ENCODE peak calls at places on chromosome 3, in seven cellular contexts. One of them, this sample, is unnamed.

GRCh38 chr3:41318520-41318919 is 119.2 kb downstream of the CTNNB1 start:
- DNase-seq in left lung: no peak
- DNase-seq in lower lobe of right lung: no peak
- DNase-seq in IMR-90: peak; percentile 24
- DNase-seq in psoas muscle: no peak
- DNase-seq in ovary: no peak
- DNase-seq in PC-9: peak; percentile 54
- DNase-seq in this sample: no peak

GRCh38 chr3:102444101-102444500 is 9.3 kb downstream of the ZPLD1 start:
- DNase-seq in PC-9: no peak
- DNase-seq in psoas muscle: no peak
- DNase-seq in IMR-90: peak; percentile 56
- DNase-seq in lower lobe of right lung: no peak
- DNase-seq in left lung: no peak
- DNase-seq in ovary: no peak
- DNase-seq in this sample: no peak

GRCh38 chr3:14565791-14566588 is 25.8 kb upstream of the GRIP2 start:
- DNase-seq in IMR-90: peak; percentile 26
- DNase-seq in PC-9: no peak
- DNase-seq in left lung: no peak
- DNase-seq in lower lobe of right lung: no peak
- DNase-seq in ovary: no peak
- DNase-seq in psoas muscle: no peak
- DNase-seq in this sample: no peak

GRCh38 chr3:45819543-45819942 is 22.4 kb downstream of the LZTFL1 start:
- DNase-seq in IMR-90: peak; percentile 84
- DNase-seq in psoas muscle: no peak
- DNase-seq in ovary: no peak
- DNase-seq in lower lobe of right lung: no peak
- DNase-seq in PC-9: no peak
- DNase-seq in left lung: no peak
- DNase-seq in this sample: no peak

GRCh38 chr3:86788371-86788770 is 202.6 kb downstream of the VGLL3 start:
- DNase-seq in ovary: no peak
- DNase-seq in IMR-90: no peak
- DNase-seq in lower lobe of right lung: no peak
- DNase-seq in psoas muscle: no peak
- DNase-seq in left lung: no peak
- DNase-seq in PC-9: no peak
- DNase-seq in this sample: no peak

GRCh38 chr3:126394179-126394976 is at the start of gene CFAP100:
- DNase-seq in PC-9: no peak
- DNase-seq in left lung: peak; percentile 62
- DNase-seq in IMR-90: peak; percentile 15
- DNase-seq in ovary: peak; percentile 43
- DNase-seq in lower lobe of right lung: peak; percentile 78
- DNase-seq in psoas muscle: peak; percentile 57
- DNase-seq in this sample: peak; percentile 82

GRCh38 chr3:23685484-23686258 is 120.1 kb upstream of the UBE2E1 start:
- DNase-seq in IMR-90: peak; percentile 99
- DNase-seq in lower lobe of right lung: no peak
- DNase-seq in left lung: peak; percentile 64
- DNase-seq in psoas muscle: peak; percentile 81
- DNase-seq in PC-9: peak; percentile 96
- DNase-seq in ovary: peak; percentile 71
- DNase-seq in this sample: peak; percentile 82

GRCh38 chr3:111252795-111253194 is 181.2 kb downstream of the NECTIN3 start:
- DNase-seq in left lung: peak; percentile 39
- DNase-seq in IMR-90: peak; percentile 51
- DNase-seq in ovary: no peak
- DNase-seq in psoas muscle: no peak
- DNase-seq in lower lobe of right lung: no peak
- DNase-seq in PC-9: no peak
- DNase-seq in this sample: no peak

GRCh38 chr3:127151992-127152391 is 40.9 kb upstream of the PRR23E start:
- DNase-seq in PC-9: no peak
- DNase-seq in IMR-90: peak; percentile 6
- DNase-seq in psoas muscle: no peak
- DNase-seq in lower lobe of right lung: no peak
- DNase-seq in left lung: peak; percentile 4
- DNase-seq in ovary: no peak
- DNase-seq in this sample: no peak

GRCh38 chr3:157502916-157503620 is at the start of gene VEPH1:
- DNase-seq in PC-9: no peak
- DNase-seq in IMR-90: peak; percentile 85
- DNase-seq in psoas muscle: no peak
- DNase-seq in ovary: no peak
- DNase-seq in lower lobe of right lung: peak; percentile 53
- DNase-seq in left lung: no peak
- DNase-seq in this sample: no peak

GRCh38 chr3:134423153-134423552 is 48.9 kb upstream of the AMOTL2 start:
- DNase-seq in ovary: no peak
- DNase-seq in left lung: no peak
- DNase-seq in lower lobe of right lung: no peak
- DNase-seq in PC-9: no peak
- DNase-seq in IMR-90: peak; percentile 74
- DNase-seq in psoas muscle: no peak
- DNase-seq in this sample: no peak

GRCh38 chr3:28101672-28102071 is 139.7 kb upstream of the CMC1 start:
- DNase-seq in ovary: no peak
- DNase-seq in IMR-90: no peak
- DNase-seq in lower lobe of right lung: no peak
- DNase-seq in PC-9: no peak
- DNase-seq in psoas muscle: no peak
- DNase-seq in left lung: no peak
- DNase-seq in this sample: no peak

GRCh38 chr3:1908651-1909445 is 189.8 kb upstream of the CNTN4 start:
- DNase-seq in ovary: no peak
- DNase-seq in IMR-90: no peak
- DNase-seq in PC-9: no peak
- DNase-seq in psoas muscle: no peak
- DNase-seq in lower lobe of right lung: no peak
- DNase-seq in left lung: no peak
- DNase-seq in this sample: no peak

GRCh38 chr3:57017481-57017880 is 43.0 kb upstream of the SPATA12 start:
- DNase-seq in left lung: no peak
- DNase-seq in psoas muscle: no peak
- DNase-seq in IMR-90: no peak
- DNase-seq in ovary: no peak
- DNase-seq in lower lobe of right lung: no peak
- DNase-seq in PC-9: peak; percentile 48
- DNase-seq in this sample: no peak

GRCh38 chr3:32681811-32682210 is 3.2 kb upstream of the CNOT10 start:
- DNase-seq in IMR-90: no peak
- DNase-seq in lower lobe of right lung: no peak
- DNase-seq in psoas muscle: no peak
- DNase-seq in PC-9: no peak
- DNase-seq in ovary: no peak
- DNase-seq in left lung: no peak
- DNase-seq in this sample: no peak

GRCh38 chr3:178019645-178020044 is 516.6 kb upstream of the KCNMB2 start:
- DNase-seq in psoas muscle: no peak
- DNase-seq in IMR-90: no peak
- DNase-seq in lower lobe of right lung: no peak
- DNase-seq in ovary: no peak
- DNase-seq in left lung: no peak
- DNase-seq in PC-9: no peak
- DNase-seq in this sample: no peak

GRCh38 chr3:178022599-178022998 is 513.6 kb upstream of the KCNMB2 start:
- DNase-seq in ovary: no peak
- DNase-seq in psoas muscle: no peak
- DNase-seq in left lung: no peak
- DNase-seq in PC-9: no peak
- DNase-seq in IMR-90: peak; percentile 25
- DNase-seq in lower lobe of right lung: no peak
- DNase-seq in this sample: no peak
- TF ChIP-seq CTCF in ovary: no peak
- TF ChIP-seq CTCF in psoas muscle: no peak
- TF ChIP-seq CTCF in left lung: no peak
- TF ChIP-seq CTCF in PC-9: no peak
- TF ChIP-seq CTCF in IMR-90: no peak
- TF ChIP-seq CTCF in lower lobe of right lung: no peak
- TF ChIP-seq CTCF in this sample: no peak

GRCh38 chr3:50304601-50305000 is 1.2 kb upstream of the HYAL1 start:
- DNase-seq in ovary: no peak
- DNase-seq in left lung: no peak
- DNase-seq in psoas muscle: no peak
- DNase-seq in PC-9: no peak
- DNase-seq in lower lobe of right lung: no peak
- DNase-seq in IMR-90: peak; percentile 74
- DNase-seq in this sample: no peak

GRCh38 chr3:50300681-50301254 is 1.6 kb upstream of the HYAL3 start:
- DNase-seq in left lung: no peak
- DNase-seq in ovary: no peak
- DNase-seq in IMR-90: no peak
- DNase-seq in lower lobe of right lung: no peak
- DNase-seq in psoas muscle: no peak
- DNase-seq in PC-9: no peak
- DNase-seq in this sample: peak; percentile 78

GRCh38 chr3:50302095-50303037 is 1.0 kb downstream of the HYAL1 start:
- DNase-seq in left lung: no peak
- DNase-seq in PC-9: no peak
- DNase-seq in lower lobe of right lung: no peak
- DNase-seq in psoas muscle: peak; percentile 60
- DNase-seq in ovary: no peak
- DNase-seq in IMR-90: no peak
- DNase-seq in this sample: peak; percentile 75

GRCh38 chr3:50299929-50300680 is 900 bp upstream of the HYAL3 start:
- DNase-seq in lower lobe of right lung: peak; percentile 68
- DNase-seq in ovary: no peak
- DNase-seq in psoas muscle: peak; percentile 71
- DNase-seq in IMR-90: peak; percentile 57
- DNase-seq in PC-9: no peak
- DNase-seq in left lung: no peak
- DNase-seq in this sample: no peak

GRCh38 chr3:50303038-50303815 is at the start of gene HYAL1:
- DNase-seq in left lung: peak; percentile 80
- DNase-seq in PC-9: no peak
- DNase-seq in lower lobe of right lung: peak; percentile 89
- DNase-seq in psoas muscle: peak; percentile 87
- DNase-seq in IMR-90: no peak
- DNase-seq in ovary: peak; percentile 63
- DNase-seq in this sample: peak; percentile 82
- H3K4me3 ChIP-seq in left lung: peak within 1 kb of the TSS; percentile 68
- H3K4me3 ChIP-seq in PC-9: no peak within 1 kb of the TSS
- H3K4me3 ChIP-seq in lower lobe of right lung: peak within 1 kb of the TSS; percentile 75
- H3K4me3 ChIP-seq in psoas muscle: peak within 1 kb of the TSS; percentile 76
- H3K4me3 ChIP-seq in IMR-90: no peak within 1 kb of the TSS
- H3K4me3 ChIP-seq in ovary: no peak within 1 kb of the TSS
- H3K4me3 ChIP-seq in this sample: peak within 1 kb of the TSS; percentile 48

GRCh38 chr3:149832086-149832485 is 19.1 kb downstream of the RNF13 start:
- DNase-seq in ovary: no peak
- DNase-seq in psoas muscle: no peak
- DNase-seq in left lung: no peak
- DNase-seq in PC-9: no peak
- DNase-seq in IMR-90: peak; percentile 53
- DNase-seq in lower lobe of right lung: no peak
- DNase-seq in this sample: no peak

GRCh38 chr3:149833241-149833640 is 20.2 kb downstream of the RNF13 start:
- DNase-seq in PC-9: no peak
- DNase-seq in lower lobe of right lung: no peak
- DNase-seq in left lung: no peak
- DNase-seq in IMR-90: no peak
- DNase-seq in psoas muscle: no peak
- DNase-seq in ovary: no peak
- DNase-seq in this sample: no peak

GRCh38 chr3:149830902-149831301 is 17.9 kb downstream of the RNF13 start:
- DNase-seq in IMR-90: no peak
- DNase-seq in psoas muscle: no peak
- DNase-seq in lower lobe of right lung: no peak
- DNase-seq in PC-9: no peak
- DNase-seq in ovary: no peak
- DNase-seq in left lung: no peak
- DNase-seq in this sample: no peak

GRCh38 chr3:149831321-149831720 is 18.3 kb downstream of the RNF13 start:
- DNase-seq in left lung: no peak
- DNase-seq in ovary: no peak
- DNase-seq in lower lobe of right lung: no peak
- DNase-seq in IMR-90: no peak
- DNase-seq in psoas muscle: no peak
- DNase-seq in PC-9: no peak
- DNase-seq in this sample: no peak

GRCh38 chr3:149828390-149828789 is 15.4 kb downstream of the RNF13 start:
- DNase-seq in ovary: no peak
- DNase-seq in lower lobe of right lung: no peak
- DNase-seq in psoas muscle: no peak
- DNase-seq in PC-9: no peak
- DNase-seq in IMR-90: no peak
- DNase-seq in left lung: no peak
- DNase-seq in this sample: no peak
- H3K27ac ChIP-seq in ovary: no peak overlapping the region
- H3K27ac ChIP-seq in lower lobe of right lung: no peak overlapping the region
- H3K27ac ChIP-seq in psoas muscle: no peak overlapping the region
- H3K27ac ChIP-seq in PC-9: no peak overlapping the region
- H3K27ac ChIP-seq in IMR-90: no peak overlapping the region
- H3K27ac ChIP-seq in left lung: no peak overlapping the region
- H3K27ac ChIP-seq in this sample: no peak overlapping the region

GRCh38 chr3:65246561-65246960 is 558.8 kb upstream of the ADAMTS9 start:
- DNase-seq in left lung: no peak
- DNase-seq in IMR-90: no peak
- DNase-seq in ovary: no peak
- DNase-seq in PC-9: no peak
- DNase-seq in lower lobe of right lung: no peak
- DNase-seq in psoas muscle: no peak
- DNase-seq in this sample: no peak

GRCh38 chr3:65251375-65251774 is 563.6 kb upstream of the ADAMTS9 start:
- DNase-seq in PC-9: no peak
- DNase-seq in ovary: no peak
- DNase-seq in left lung: no peak
- DNase-seq in IMR-90: no peak
- DNase-seq in lower lobe of right lung: no peak
- DNase-seq in psoas muscle: no peak
- DNase-seq in this sample: no peak

DNA sequence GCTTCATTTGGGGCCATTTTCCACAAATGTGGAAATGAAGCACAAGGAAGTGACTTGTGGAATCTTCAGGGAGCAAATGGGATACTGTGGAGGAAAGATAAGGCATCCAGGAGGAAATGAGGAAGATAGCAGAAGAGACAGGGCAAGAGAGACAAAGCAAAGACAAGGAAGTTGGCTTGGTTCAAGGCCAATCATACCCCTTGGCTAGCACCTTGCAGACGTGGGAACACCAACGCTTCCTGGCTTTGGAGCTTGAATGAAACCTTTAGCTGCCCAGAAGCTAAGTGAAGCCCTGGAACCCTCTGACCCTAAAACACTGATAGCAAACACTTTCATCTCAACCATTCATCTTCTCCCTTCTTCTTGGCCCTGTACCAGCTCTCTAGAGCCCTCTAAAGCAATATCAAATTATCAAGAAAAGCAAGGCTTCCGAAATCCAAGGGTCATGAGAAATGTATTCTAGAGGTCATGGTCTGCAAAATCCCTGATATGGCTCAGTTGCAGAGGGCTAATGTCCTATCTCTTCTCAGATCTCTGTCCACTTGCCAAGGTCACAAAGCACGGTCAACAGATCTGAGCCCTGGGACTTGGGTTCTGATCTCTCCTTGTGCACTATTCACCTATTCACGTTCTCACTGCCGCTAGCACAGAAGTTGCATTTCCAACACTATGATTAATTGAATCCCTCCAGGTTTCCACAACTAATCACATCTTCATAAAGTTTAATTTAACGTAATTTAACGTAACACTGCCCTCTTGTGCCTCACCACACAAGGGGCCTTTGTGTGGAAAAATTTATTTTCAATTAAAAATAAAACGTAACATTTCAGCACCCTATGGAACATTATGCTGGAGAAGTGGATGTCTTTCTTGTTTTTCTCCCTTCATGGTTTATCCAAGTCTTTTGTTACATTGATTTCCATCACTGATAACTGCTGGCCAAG is 557.6 kb upstream of the ADAMTS9 start:
- DNase-seq in PC-9: no peak
- DNase-seq in ovary: no peak
- DNase-seq in psoas muscle: no peak
- DNase-seq in left lung: no peak
- DNase-seq in lower lobe of right lung: no peak
- DNase-seq in IMR-90: peak; percentile 1
- DNase-seq in this sample: no peak
- TF ChIP-seq CTCF in PC-9: peak; percentile 50
- TF ChIP-seq CTCF in ovary: no peak
- TF ChIP-seq CTCF in psoas muscle: peak; percentile 37
- TF ChIP-seq CTCF in left lung: peak; percentile 43
- TF ChIP-seq CTCF in lower lobe of right lung: peak; percentile 39
- TF ChIP-seq CTCF in IMR-90: peak; percentile 24
- TF ChIP-seq CTCF in this sample: peak; percentile 33

This sample was measured in coronary artery.